ENCODE peak calls at places on chromosomes 7 and 10, in five cellular contexts. One of them, this sample, is unnamed.

GRCh38 chr7:108308913-108309312 is 147.3 kb downstream of the NRCAM start:
- DNase-seq in AG04450: no peak
- DNase-seq in cardiac muscle cell: no peak
- DNase-seq in left ventricle myocardium inferior: no peak
- DNase-seq in substantia nigra: no peak
- DNase-seq in this sample: no peak

GRCh38 chr7:82017334-82017943 is 247.6 kb upstream of the HGF start:
- DNase-seq in cardiac muscle cell: peak
- DNase-seq in AG04450: peak
- DNase-seq in substantia nigra: no peak
- DNase-seq in left ventricle myocardium inferior: no peak
- DNase-seq in this sample: no peak

GRCh38 chr7:121305109-121305508 is 23.7 kb upstream of the WNT16 start:
- DNase-seq in substantia nigra: no peak
- DNase-seq in left ventricle myocardium inferior: no peak
- DNase-seq in cardiac muscle cell: no peak
- DNase-seq in AG04450: no peak
- DNase-seq in this sample: no peak

GRCh38 chr10:124911124-124912051 is 30.5 kb upstream of the ZRANB1 start:
- DNase-seq in substantia nigra: no peak
- DNase-seq in AG04450: no peak
- DNase-seq in left ventricle myocardium inferior: no peak
- DNase-seq in cardiac muscle cell: no peak
- DNase-seq in this sample: no peak

GRCh38 chr7:143221737-143222136 is at the start of gene TAS2R40:
- DNase-seq in AG04450: no peak
- DNase-seq in cardiac muscle cell: no peak
- DNase-seq in left ventricle myocardium inferior: no peak
- DNase-seq in substantia nigra: no peak
- DNase-seq in this sample: no peak

GRCh38 chr10:48780341-48780740 is 95.7 kb downstream of the WDFY4 start:
- DNase-seq in AG04450: no peak
- DNase-seq in cardiac muscle cell: no peak
- DNase-seq in left ventricle myocardium inferior: no peak
- DNase-seq in substantia nigra: no peak
- DNase-seq in this sample: no peak

GRCh38 chr7:151608031-151608551 is 88.4 kb upstream of the RHEB start:
- DNase-seq in left ventricle myocardium inferior: no peak
- DNase-seq in AG04450: no peak
- DNase-seq in cardiac muscle cell: peak
- DNase-seq in substantia nigra: no peak
- DNase-seq in this sample: no peak

GRCh38 chr10:8404721-8405120 is 350.2 kb downstream of the GATA3 start:
- DNase-seq in cardiac muscle cell: no peak
- DNase-seq in AG04450: no peak
- DNase-seq in substantia nigra: no peak
- DNase-seq in left ventricle myocardium inferior: no peak
- DNase-seq in this sample: peak

GRCh38 chr10:11856678-11857077 is 33.5 kb downstream of the PROSER2 start:
- DNase-seq in left ventricle myocardium inferior: no peak
- DNase-seq in cardiac muscle cell: no peak
- DNase-seq in substantia nigra: no peak
- DNase-seq in AG04450: no peak
- DNase-seq in this sample: no peak

GRCh38 chr7:106151459-106152312 is 39.6 kb upstream of the SYPL1 start:
- DNase-seq in substantia nigra: no peak
- DNase-seq in cardiac muscle cell: no peak
- DNase-seq in AG04450: no peak
- DNase-seq in left ventricle myocardium inferior: no peak
- DNase-seq in this sample: no peak

GRCh38 chr10:60043561-60043960 is 137.2 kb upstream of the CCDC6 start:
- DNase-seq in substantia nigra: no peak
- DNase-seq in cardiac muscle cell: no peak
- DNase-seq in left ventricle myocardium inferior: no peak
- DNase-seq in AG04450: no peak
- DNase-seq in this sample: no peak

GRCh38 chr10:100146875-100147665 is 38.8 kb downstream of the ERLIN1 start:
- DNase-seq in AG04450: no peak
- DNase-seq in left ventricle myocardium inferior: no peak
- DNase-seq in cardiac muscle cell: no peak
- DNase-seq in substantia nigra: no peak
- DNase-seq in this sample: no peak

GRCh38 chr7:70299447-70299807 is 701.2 kb downstream of the AUTS2 start:
- DNase-seq in left ventricle myocardium inferior: no peak
- DNase-seq in cardiac muscle cell: no peak
- DNase-seq in substantia nigra: no peak
- DNase-seq in AG04450: no peak
- DNase-seq in this sample: no peak

GRCh38 chr10:77890097-77890496 is 36.5 kb downstream of the DLG5 start:
- DNase-seq in substantia nigra: no peak
- DNase-seq in AG04450: no peak
- DNase-seq in cardiac muscle cell: no peak
- DNase-seq in left ventricle myocardium inferior: no peak
- DNase-seq in this sample: no peak

GRCh38 chr10:17348111-17349008 is 106.0 kb downstream of the ST8SIA6 start:
- DNase-seq in AG04450: peak
- DNase-seq in substantia nigra: no peak
- DNase-seq in left ventricle myocardium inferior: peak
- DNase-seq in cardiac muscle cell: peak
- DNase-seq in this sample: no peak

GRCh38 chr7:29989257-29989995 is at the start of gene SCRN1:
- DNase-seq in cardiac muscle cell: peak
- DNase-seq in substantia nigra: peak
- DNase-seq in left ventricle myocardium inferior: peak
- DNase-seq in AG04450: no peak
- DNase-seq in this sample: peak

GRCh38 chr7:157490465-157490912 is 153.7 kb downstream of the DNAJB6 start:
- DNase-seq in AG04450: no peak
- DNase-seq in cardiac muscle cell: no peak
- DNase-seq in substantia nigra: no peak
- DNase-seq in left ventricle myocardium inferior: no peak
- DNase-seq in this sample: peak

GRCh38 chr7:347001-347590 is 57.1 kb downstream of the FOXL3 start:
- DNase-seq in left ventricle myocardium inferior: no peak
- DNase-seq in cardiac muscle cell: no peak
- DNase-seq in AG04450: no peak
- DNase-seq in substantia nigra: no peak
- DNase-seq in this sample: no peak

GRCh38 chr10:44640429-44640828 is 255.5 kb upstream of the CXCL12 start:
- DNase-seq in left ventricle myocardium inferior: no peak
- DNase-seq in substantia nigra: no peak
- DNase-seq in cardiac muscle cell: no peak
- DNase-seq in AG04450: no peak
- DNase-seq in this sample: no peak

GRCh38 chr7:136045181-136045580 is 68.0 kb upstream of the MTPN start:
- DNase-seq in AG04450: no peak
- DNase-seq in cardiac muscle cell: no peak
- DNase-seq in substantia nigra: no peak
- DNase-seq in left ventricle myocardium inferior: no peak
- DNase-seq in this sample: no peak

GRCh38 chr7:86407291-86407690 is 236.4 kb upstream of the GRM3 start:
- DNase-seq in left ventricle myocardium inferior: no peak
- DNase-seq in AG04450: no peak
- DNase-seq in cardiac muscle cell: no peak
- DNase-seq in substantia nigra: no peak
- DNase-seq in this sample: no peak

GRCh38 chr10:49053053-49053997 is 62.0 kb downstream of the VSTM4 start:
- DNase-seq in AG04450: no peak
- DNase-seq in cardiac muscle cell: peak
- DNase-seq in left ventricle myocardium inferior: peak
- DNase-seq in substantia nigra: no peak
- DNase-seq in this sample: no peak

GRCh38 chr7:98287486-98287959 is 6.0 kb downstream of the BRI3 start:
- DNase-seq in cardiac muscle cell: no peak
- DNase-seq in AG04450: no peak
- DNase-seq in substantia nigra: no peak
- DNase-seq in left ventricle myocardium inferior: no peak
- DNase-seq in this sample: no peak

GRCh38 chr7:146892151-146892550 is 775.5 kb downstream of the CNTNAP2 start:
- DNase-seq in cardiac muscle cell: peak
- DNase-seq in left ventricle myocardium inferior: no peak
- DNase-seq in AG04450: no peak
- DNase-seq in substantia nigra: no peak
- DNase-seq in this sample: no peak

GRCh38 chr10:118734477-118734876 is 20.3 kb downstream of the CACUL1 start:
- DNase-seq in substantia nigra: no peak
- DNase-seq in AG04450: no peak
- DNase-seq in left ventricle myocardium inferior: no peak
- DNase-seq in cardiac muscle cell: no peak
- DNase-seq in this sample: no peak

GRCh38 chr10:113641702-113642101 is 22.1 kb downstream of the NRAP start:
- DNase-seq in cardiac muscle cell: no peak
- DNase-seq in left ventricle myocardium inferior: no peak
- DNase-seq in AG04450: no peak
- DNase-seq in substantia nigra: no peak
- DNase-seq in this sample: no peak

GRCh38 chr10:113644185-113645120 is 19.4 kb downstream of the NRAP start:
- DNase-seq in cardiac muscle cell: no peak
- DNase-seq in substantia nigra: no peak
- DNase-seq in AG04450: peak
- DNase-seq in left ventricle myocardium inferior: no peak
- DNase-seq in this sample: no peak

GRCh38 chr10:113646337-113647201 is 17.3 kb downstream of the NRAP start:
- DNase-seq in cardiac muscle cell: no peak
- DNase-seq in left ventricle myocardium inferior: no peak
- DNase-seq in AG04450: no peak
- DNase-seq in substantia nigra: peak
- DNase-seq in this sample: no peak

GRCh38 chr10:113639966-113640365 is 23.9 kb downstream of the NRAP start:
- DNase-seq in left ventricle myocardium inferior: no peak
- DNase-seq in AG04450: no peak
- DNase-seq in substantia nigra: no peak
- DNase-seq in cardiac muscle cell: no peak
- DNase-seq in this sample: no peak

GRCh38 chr10:113643183-113643582 is 20.7 kb downstream of the NRAP start:
- DNase-seq in AG04450: no peak
- DNase-seq in left ventricle myocardium inferior: no peak
- DNase-seq in cardiac muscle cell: no peak
- DNase-seq in substantia nigra: no peak
- DNase-seq in this sample: no peak
- H3K27ac ChIP-seq in AG04450: no peak
- H3K27ac ChIP-seq in left ventricle myocardium inferior: peak
- H3K27ac ChIP-seq in cardiac muscle cell: no peak
- H3K27ac ChIP-seq in substantia nigra: no peak
- H3K27ac ChIP-seq in this sample: no peak

DNA sequence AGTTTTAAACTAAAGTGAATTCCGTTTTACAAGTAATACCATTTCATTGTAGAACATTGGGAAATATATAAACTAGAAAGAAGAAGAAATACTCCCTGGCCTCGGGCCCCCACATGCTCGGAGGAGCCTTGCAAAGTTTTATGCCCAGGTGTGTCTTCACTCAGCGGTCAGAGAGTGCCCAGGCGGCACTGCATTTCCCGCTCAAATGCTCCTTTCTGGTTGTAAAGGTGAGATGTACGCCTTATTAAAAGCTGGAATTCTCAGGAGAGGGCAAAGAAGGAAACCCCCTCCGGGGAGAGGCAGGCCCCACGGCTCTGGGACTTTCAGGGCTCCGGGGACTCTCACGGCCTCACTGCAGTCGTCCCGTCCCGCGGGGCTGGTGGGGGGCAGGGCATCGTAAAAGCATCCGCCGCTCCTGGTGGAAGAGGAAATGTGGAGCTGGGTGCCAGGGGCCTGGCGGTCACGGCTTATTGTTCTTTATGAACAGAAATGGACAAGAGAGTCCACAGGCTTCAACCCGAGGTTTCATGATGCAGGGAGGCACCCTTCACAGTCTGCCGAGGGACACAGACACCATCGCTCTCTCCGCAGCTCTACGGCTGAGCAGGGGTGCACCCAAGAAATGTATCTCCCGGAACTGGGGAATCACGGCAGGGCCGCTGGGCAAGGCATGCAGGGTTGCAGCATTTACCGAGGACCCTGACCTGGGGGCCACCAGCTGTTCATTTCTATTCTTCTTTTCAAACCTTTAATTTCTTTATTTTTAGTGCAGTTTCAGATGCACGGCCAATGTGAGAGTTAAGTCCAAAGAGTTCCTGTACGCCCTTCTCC is 47.7 kb upstream of the INPP5A start:
- DNase-seq in left ventricle myocardium inferior: no peak
- DNase-seq in substantia nigra: no peak
- DNase-seq in cardiac muscle cell: no peak
- DNase-seq in AG04450: no peak
- DNase-seq in this sample: no peak
- H3K27ac ChIP-seq in left ventricle myocardium inferior: no peak
- H3K27ac ChIP-seq in substantia nigra: no peak
- H3K27ac ChIP-seq in cardiac muscle cell: no peak
- H3K27ac ChIP-seq in AG04450: no peak
- H3K27ac ChIP-seq in this sample: no peak

DNA sequence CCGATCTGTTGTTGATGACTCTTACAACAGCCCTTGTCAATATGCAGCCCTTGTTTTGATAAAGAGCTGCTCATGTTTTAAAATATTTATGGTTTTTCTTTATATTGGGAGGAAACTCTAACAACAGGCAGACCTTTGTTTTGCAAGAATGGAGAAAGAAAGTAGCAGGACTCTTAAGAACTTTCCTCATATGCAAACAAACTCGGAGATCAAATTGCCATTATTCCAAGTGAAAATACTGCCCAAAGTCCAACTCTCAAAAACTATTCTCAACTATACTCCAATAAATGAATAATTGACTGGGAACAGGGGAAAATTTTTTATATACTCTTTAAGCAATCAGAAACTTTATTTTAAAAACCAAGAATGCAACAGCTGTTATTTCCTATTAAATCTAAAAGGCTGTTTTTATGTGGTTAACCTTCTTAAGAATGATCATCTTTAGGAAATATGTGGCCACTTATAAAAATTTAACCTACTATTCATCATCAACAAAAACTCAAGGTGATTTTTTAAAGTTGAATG is 101.9 kb downstream of the COL28A1 start:
- DNase-seq in cardiac muscle cell: no peak
- DNase-seq in substantia nigra: no peak
- DNase-seq in left ventricle myocardium inferior: no peak
- DNase-seq in AG04450: no peak
- DNase-seq in this sample: no peak
- H3K27ac ChIP-seq in cardiac muscle cell: no peak
- H3K27ac ChIP-seq in substantia nigra: no peak
- H3K27ac ChIP-seq in left ventricle myocardium inferior: peak
- H3K27ac ChIP-seq in AG04450: no peak
- H3K27ac ChIP-seq in this sample: no peak

DNA sequence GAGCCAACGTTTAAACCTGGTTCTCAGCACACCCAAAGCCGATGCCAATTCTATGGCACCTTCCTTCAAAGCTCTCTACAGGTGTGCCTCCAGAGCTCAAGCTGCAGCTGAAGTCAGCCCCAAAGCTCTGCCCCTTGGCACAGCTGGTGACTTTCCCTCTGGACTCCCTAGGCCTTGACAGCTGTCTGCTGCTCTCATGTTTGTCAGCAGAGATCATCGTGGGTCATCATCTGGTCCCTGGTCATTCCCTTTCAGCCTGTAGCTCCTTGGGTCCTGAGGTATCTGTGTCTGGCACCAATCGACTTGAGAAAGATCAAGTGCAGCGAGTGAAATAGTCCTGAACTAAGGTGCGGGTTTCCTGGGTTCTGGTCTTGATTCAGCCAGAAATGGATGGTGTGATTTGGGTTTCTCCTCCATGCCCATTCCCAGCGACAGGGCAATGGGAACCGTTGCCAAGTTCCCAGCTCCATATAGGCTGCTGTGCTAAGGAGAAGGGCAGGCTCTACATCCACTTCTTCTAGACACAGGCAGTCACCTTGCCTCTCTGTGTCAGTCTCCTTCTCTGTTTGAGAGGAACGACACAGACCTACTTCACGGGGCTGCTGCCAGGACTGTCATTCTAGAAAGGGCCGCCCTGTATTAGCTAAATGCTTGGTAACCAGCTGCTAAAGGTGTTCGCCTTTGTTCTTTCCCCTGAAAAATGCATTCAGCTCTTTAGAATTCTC is 3.6 kb downstream of the PKD1L1 start:
- DNase-seq in substantia nigra: no peak
- DNase-seq in cardiac muscle cell: no peak
- DNase-seq in left ventricle myocardium inferior: no peak
- DNase-seq in AG04450: no peak
- DNase-seq in this sample: no peak
- H3K27ac ChIP-seq in substantia nigra: no peak
- H3K27ac ChIP-seq in cardiac muscle cell: no peak
- H3K27ac ChIP-seq in left ventricle myocardium inferior: peak
- H3K27ac ChIP-seq in AG04450: no peak
- H3K27ac ChIP-seq in this sample: no peak

This sample was measured in naive thymus-derived CD4-positive, alpha-beta T cell.